ENCODE peak calls at places on chromosomes 3 and 15, in five cellular contexts. M is iPS DF 6.9, T is endodermal cell, U is transverse colon, Z is thyroid gland. K is an unnamed sample. For H3K4me1, the result is how much of the 10 kb centered on the place peaks cover.

GRCh38 chr3:158909870-158910269 is 108.0 kb downstream of the MFSD1 start:
- DNase-seq in M (no peak), T (no peak), U (no peak), Z (no peak), K (no peak)

GRCh38 chr3:197775317-197775716 is 15.7 kb upstream of the LRCH3 start:
- DNase-seq in M (no peak), T (no peak), U (no peak), Z (no peak), K (no peak)

GRCh38 chr15:59005579-59005978 is 18.1 kb downstream of the RNF111 start:
- DNase-seq in M (no peak), T (no peak), U (no peak), Z (no peak), K (no peak)

GRCh38 chr3:59690886-59691285 is 641.1 kb upstream of the CFAP20DC start:
- DNase-seq in M (no peak), T (no peak), U (no peak), Z (no peak), K (no peak)

GRCh38 chr3:129525341-129525968 is 3.0 kb upstream of the RHO start:
- DNase-seq in M (no peak), T (no peak), U (no peak), Z (no peak), K (no peak)

GRCh38 chr15:99253381-99254090 is 2.3 kb downstream of the LRRC28 start:
- DNase-seq in M (no peak), T (no peak), U (no peak), Z (no peak), K (no peak)

GRCh38 chr3:39415983-39416382 is 9.5 kb downstream of the RPSA start:
- DNase-seq in M (no peak), T (no peak), U (no peak), Z (no peak), K (no peak)

GRCh38 chr3:32614956-32615355 is 44.3 kb upstream of the DYNC1LI1 start:
- DNase-seq in M (no peak), T (no peak), U (no peak), Z (no peak), K (no peak)

GRCh38 chr3:121126378-121127035 is 218.5 kb downstream of the STXBP5L start:
- DNase-seq in M (no peak), T (no peak), U (no peak), Z (no peak), K (no peak)

GRCh38 chr3:179775416-179776122 is 122.7 kb downstream of the USP13 start:
- DNase-seq in M (no peak), T (no peak), U (no peak), Z (no peak), K (no peak)

GRCh38 chr3:179772297-179772696 is 119.5 kb downstream of the USP13 start:
- DNase-seq in M (no peak), T (peak), U (no peak), Z (no peak), K (no peak)

GRCh38 chr3:179768080-179768479 is 115.2 kb downstream of the USP13 start:
- DNase-seq in M (peak), T (peak), U (peak), Z (peak), K (no peak)

GRCh38 chr3:179769411-179770247 is 116.8 kb downstream of the USP13 start:
- DNase-seq in M (no peak), T (no peak), U (no peak), Z (peak), K (no peak)

DNA sequence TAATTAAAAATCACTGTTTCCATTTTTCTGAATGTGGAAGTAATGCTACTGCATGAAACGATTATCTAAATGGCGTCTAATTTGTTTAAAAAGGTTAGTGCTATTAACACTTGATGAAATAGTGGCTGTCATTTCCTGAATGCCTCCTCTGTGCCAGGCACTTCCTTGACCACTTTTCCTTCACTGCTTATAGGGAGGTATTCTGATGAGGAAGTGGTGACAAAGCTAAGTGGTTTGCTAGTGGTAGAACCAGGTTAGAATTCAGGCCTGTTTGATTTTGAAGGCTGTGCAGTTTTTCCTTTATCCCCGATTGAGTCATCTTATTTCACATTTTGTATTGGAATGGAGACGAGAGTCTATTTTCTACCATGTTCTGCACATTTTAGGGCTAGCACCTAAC is 119.0 kb downstream of the USP13 start:
- DNase-seq in M (no peak), T (no peak), U (no peak), Z (no peak), K (no peak)
- H3K4me1 ChIP-seq in M (under half), T (under half), U (under half), Z (under half), K (under half)

GRCh38 chr3:99925584-99925983 is 107.9 kb downstream of the CMSS1 start:
- DNase-seq in M (no peak), T (no peak), U (peak), Z (peak), K (no peak)

GRCh38 chr3:99931059-99931458 is 113.4 kb downstream of the CMSS1 start:
- DNase-seq in M (no peak), T (no peak), U (no peak), Z (no peak), K (no peak)

GRCh38 chr3:99928758-99929408 is 111.2 kb downstream of the CMSS1 start:
- DNase-seq in M (no peak), T (peak), U (no peak), Z (no peak), K (no peak)

GRCh38 chr3:99927651-99928390 is 110.2 kb downstream of the CMSS1 start:
- DNase-seq in M (peak), T (peak), U (no peak), Z (no peak), K (no peak)

DNA sequence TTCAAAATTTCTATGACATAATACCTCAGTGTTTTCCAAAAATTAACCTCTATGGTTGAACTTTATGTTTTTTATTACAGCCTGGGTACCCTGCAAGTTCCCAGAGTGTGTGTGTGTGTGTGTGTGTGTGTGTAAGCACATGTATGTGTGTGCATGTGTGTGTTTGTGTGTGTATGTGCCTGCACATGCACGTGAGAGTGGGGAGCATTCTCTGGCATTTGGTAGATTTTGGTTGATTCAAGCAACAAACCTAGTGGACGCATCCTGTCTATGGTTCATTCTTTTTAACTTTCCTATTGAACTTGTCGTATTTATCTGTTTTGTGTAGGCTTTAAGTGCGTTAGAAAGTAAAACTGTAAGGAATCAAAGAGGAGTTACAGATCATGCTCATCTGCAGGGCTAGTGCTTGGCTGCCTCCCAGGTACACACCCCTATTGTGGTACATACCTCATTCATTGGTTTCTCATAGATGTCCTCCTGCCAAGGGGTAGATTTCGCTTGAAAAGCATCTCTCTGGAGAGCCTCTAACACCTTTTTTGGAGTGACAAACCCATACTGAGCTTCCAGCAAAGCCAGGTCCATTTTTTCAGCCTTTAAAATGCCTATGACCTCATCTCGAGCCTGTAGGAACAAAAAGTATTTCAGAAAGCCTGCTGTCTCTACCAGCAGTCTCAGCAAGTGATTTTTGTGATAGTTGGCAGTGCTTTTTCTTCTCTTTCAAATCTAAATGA is 111.9 kb downstream of the CMSS1 start:
- DNase-seq in M (no peak), T (peak), U (peak), Z (no peak), K (no peak)
- H3K27ac ChIP-seq in M (no peak), T (no peak), U (peak), Z (no peak), K (peak)

GRCh38 chr15:90840954-90841353 is 27.4 kb upstream of the FURIN start:
- DNase-seq in M (no peak), T (no peak), U (no peak), Z (peak), K (no peak)

GRCh38 chr15:90838544-90838943 is 29.8 kb upstream of the FURIN start:
- DNase-seq in M (no peak), T (no peak), U (no peak), Z (no peak), K (no peak)

GRCh38 chr15:90839187-90840071 is 29.0 kb upstream of the FURIN start:
- DNase-seq in M (peak), T (peak), U (peak), Z (peak), K (no peak)

GRCh38 chr15:90838066-90838465 is 30.3 kb upstream of the FURIN start:
- DNase-seq in M (no peak), T (no peak), U (peak), Z (no peak), K (no peak)

DNA sequence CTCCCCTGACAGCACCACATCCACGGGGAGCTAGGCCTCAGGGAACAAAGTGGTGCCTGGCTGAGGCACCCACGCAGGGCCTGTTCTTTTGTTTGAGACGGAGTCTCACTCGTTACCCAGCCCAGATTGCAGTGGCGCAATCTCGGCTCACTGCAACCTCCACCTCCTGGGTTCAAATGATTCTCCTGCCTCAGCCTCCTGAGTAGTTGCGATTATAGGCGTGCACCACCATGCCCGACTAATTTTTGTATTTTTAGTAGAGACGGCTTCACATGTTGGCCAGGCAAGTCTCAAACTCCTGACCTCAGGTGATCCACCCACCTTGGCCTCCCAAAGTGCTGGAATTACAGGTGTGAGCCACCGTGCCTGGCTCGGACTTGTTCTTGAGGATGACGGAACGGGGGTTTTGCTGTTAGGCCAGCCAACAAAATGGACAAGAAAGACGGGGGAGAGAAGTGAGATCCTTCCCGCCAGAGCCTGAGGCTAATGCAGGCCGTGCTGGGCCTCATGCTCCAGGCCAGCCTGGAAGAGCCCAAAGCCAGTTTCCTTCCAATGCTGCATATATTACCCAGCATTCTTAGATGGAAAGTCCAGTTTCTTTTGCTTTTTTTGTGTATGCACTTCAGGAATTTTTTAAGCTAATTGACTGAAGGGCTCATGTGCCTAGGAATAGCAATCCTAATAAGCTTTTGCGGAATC is 28.1 kb upstream of the FURIN start:
- DNase-seq in M (no peak), T (no peak), U (no peak), Z (peak), K (no peak)
- H3K4me3 ChIP-seq in M (no peak), T (no peak), U (peak), Z (no peak), K (no peak)

DNA sequence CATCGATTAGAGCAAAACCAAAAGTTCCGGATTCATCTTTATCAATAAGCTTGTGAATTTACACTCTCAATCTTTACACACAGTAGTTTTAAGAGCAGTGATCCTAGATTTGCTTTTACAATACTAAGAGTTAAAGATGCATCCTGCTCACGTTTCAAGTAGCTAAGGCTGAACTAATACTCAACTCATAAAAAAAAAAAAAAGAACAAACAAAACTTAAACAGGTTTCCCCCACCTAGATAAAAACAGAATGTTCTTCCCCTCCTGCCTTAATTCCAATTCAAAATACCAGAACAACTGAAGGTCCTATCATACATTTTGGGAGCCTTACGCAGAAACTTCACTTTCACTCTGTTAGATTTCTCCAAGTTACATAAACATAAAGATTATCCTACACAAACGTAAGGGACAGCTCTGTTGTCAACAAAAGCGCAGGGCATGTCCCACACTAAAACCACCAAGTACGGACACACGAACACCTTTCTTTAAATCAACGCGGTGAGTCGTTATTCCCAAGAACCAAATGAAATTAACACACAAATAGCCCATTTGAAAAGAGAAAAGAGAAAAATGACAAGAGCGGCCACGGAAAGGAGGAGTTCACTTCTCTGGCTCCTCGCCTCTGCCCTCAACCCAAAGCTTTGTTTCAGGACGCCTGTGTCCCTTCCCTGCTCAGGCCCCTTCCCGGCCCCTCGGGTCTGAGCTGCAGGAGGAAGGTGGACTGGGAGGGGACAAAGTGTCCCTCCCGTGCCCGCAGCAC is 942 bp downstream of the CBLB start:
- DNase-seq in M (no peak), T (no peak), U (no peak), Z (no peak), K (no peak)
- H3K4me1 ChIP-seq in M (under half), T (under half), U (half or more), Z (under half), K (under half)

GRCh38 chr3:190044974-190045373 is 75.7 kb downstream of the P3H2 start:
- DNase-seq in M (no peak), T (no peak), U (no peak), Z (no peak), K (no peak)
- H3K27ac ChIP-seq in M (no peak), T (no peak), U (peak), Z (no peak), K (no peak)